ENCODE peak calls at places on chromosomes 12 and 14, in six cellular contexts. N, V, K, P, R and D are unnamed samples.

GRCh38 chr14:90556666-90557450 is 160.0 kb downstream of the CALM1 start:
- DNase-seq in N (no peak), K (no peak), R (peak; percentile 87), P (no peak), V (no peak), D (no peak)

GRCh38 chr12:20950248-20950647 is 139.7 kb downstream of the SLCO1B3 start:
- DNase-seq in K (peak; percentile 18), N (peak; percentile 35), P (no peak), R (peak; percentile 1), V (no peak), D (peak; percentile 0)

GRCh38 chr12:39144613-39145061 is 239.2 kb upstream of the CPNE8 start:
- DNase-seq in P (peak; percentile 23), V (no peak), R (no peak), K (no peak), N (no peak), D (no peak)

GRCh38 chr12:52561880-52562449 is 9.0 kb upstream of the KRT71 start:
- DNase-seq in K (peak; percentile 2), P (no peak), N (no peak), R (peak; percentile 19), V (no peak), D (no peak)

GRCh38 chr12:92030618-92031017 is 115.0 kb downstream of the BTG1 start:
- DNase-seq in N (peak; percentile 82), K (peak; percentile 61), P (peak; percentile 37), V (no peak), R (no peak), D (no peak)

GRCh38 chr12:119938049-119938667 is 50.9 kb upstream of the BICDL1 start:
- DNase-seq in N (peak; percentile 64), R (peak; percentile 76), V (peak; percentile 61), P (peak; percentile 42), K (peak; percentile 24), D (peak; percentile 73)

GRCh38 chr12:11067514-11067913 is 5.4 kb upstream of the TAS2R46 start:
- DNase-seq in P (peak; percentile 69), K (no peak), N (no peak), R (no peak), V (no peak), D (no peak)

GRCh38 chr12:63220921-63221320 is 69.9 kb upstream of the AVPR1A start:
- DNase-seq in R (no peak), K (no peak), P (no peak), N (no peak), V (no peak), D (no peak)

GRCh38 chr14:68791078-68791983 is 1.5 kb downstream of the ZFP36L1 start:
- DNase-seq in K (no peak), P (peak; percentile 29), N (no peak), R (no peak), V (peak; percentile 51), D (no peak)

GRCh38 chr12:79686171-79686570 is 4.6 kb downstream of the PAWR start:
- DNase-seq in V (no peak), P (no peak), N (no peak), K (no peak), R (no peak), D (no peak)

GRCh38 chr14:89215166-89215940 is 201.7 kb downstream of the FOXN3 start:
- DNase-seq in N (no peak), R (no peak), V (no peak), P (no peak), K (no peak), D (no peak)

GRCh38 chr12:115260807-115261161 is 576.8 kb upstream of the TBX3 start:
- DNase-seq in R (no peak), V (no peak), K (no peak), N (no peak), P (no peak), D (no peak)

GRCh38 chr12:4273651-4274395 is at the start of gene CCND2:
- DNase-seq in N (no peak), K (peak; percentile 51), V (peak; percentile 92), P (peak; percentile 97), R (peak; percentile 85), D (peak; percentile 91)

GRCh38 chr14:74879427-74880180 is 2.1 kb upstream of the DLST start:
- DNase-seq in V (no peak), N (no peak), K (no peak), R (no peak), P (no peak), D (no peak)

GRCh38 chr12:116882742-116883141 is 1.5 kb upstream of the HRK start:
- DNase-seq in N (peak; percentile 75), K (peak; percentile 22), V (no peak), P (no peak), R (no peak), D (no peak)

GRCh38 chr12:107404981-107405380 is 280.6 kb upstream of the PWP1 start:
- DNase-seq in N (peak; percentile 58), P (no peak), R (peak; percentile 22), K (peak; percentile 34), V (no peak), D (peak; percentile 26)

GRCh38 chr14:105927661-105928060 is 401.3 kb downstream of the TMEM121 start:
- DNase-seq in V (no peak), K (no peak), N (no peak), P (no peak), R (no peak), D (no peak)

GRCh38 chr14:85010186-85010585 is 519.8 kb upstream of the FLRT2 start:
- DNase-seq in V (no peak), K (no peak), R (no peak), N (no peak), P (no peak), D (no peak)

GRCh38 chr12:101368016-101368415 is 39.6 kb downstream of the ARL1 start:
- DNase-seq in K (no peak), P (no peak), V (no peak), R (no peak), N (no peak), D (no peak)

GRCh38 chr14:54374117-54374884 is 22.5 kb upstream of the CDKN3 start:
- DNase-seq in P (no peak), N (no peak), R (no peak), V (no peak), K (no peak), D (no peak)

GRCh38 chr12:65871865-65872645 is 47.8 kb downstream of the HMGA2 start:
- DNase-seq in K (no peak), P (no peak), N (no peak), R (no peak), V (no peak), D (no peak)

GRCh38 chr12:5189173-5189572 is 145.5 kb downstream of the KCNA5 start:
- DNase-seq in P (no peak), N (no peak), V (no peak), R (no peak), K (no peak), D (no peak)

GRCh38 chr12:112800183-112800582 is 8.6 kb downstream of the RPH3A start:
- DNase-seq in R (no peak), P (no peak), K (no peak), N (no peak), V (no peak), D (no peak)

DNA sequence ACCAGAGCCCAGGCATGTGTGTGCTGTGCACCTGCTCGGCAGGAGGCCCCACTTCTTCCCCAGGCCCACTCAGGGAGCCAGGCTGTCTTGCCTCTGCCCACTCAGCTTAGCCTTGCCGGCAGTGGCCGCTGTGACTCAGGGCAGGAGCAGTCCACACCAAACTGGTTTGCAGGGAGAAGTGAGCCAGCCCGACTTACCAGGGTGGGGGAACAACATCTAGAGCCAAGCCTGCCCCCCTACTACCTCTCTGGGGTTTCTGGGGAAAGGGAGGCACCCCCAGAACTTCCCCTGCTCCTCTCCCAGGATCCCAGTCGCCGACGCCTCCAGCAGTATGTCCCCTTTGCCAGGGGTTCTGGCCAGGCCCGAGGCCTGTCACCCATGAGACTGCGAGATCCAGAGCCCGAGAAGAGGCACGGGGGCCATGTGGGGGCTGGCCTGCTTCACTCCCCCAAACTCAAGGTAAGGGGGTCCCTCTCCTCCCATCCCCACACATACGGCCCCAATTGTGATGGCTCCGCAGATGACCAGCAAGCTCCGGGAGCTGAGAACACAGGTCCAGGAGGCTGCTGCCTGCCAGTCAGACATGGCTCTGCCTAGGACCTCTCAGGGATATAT is 3.0 kb downstream of the PLEKHG6 start:
- DNase-seq in P (no peak), N (no peak), V (no peak), R (no peak), K (no peak), D (no peak)
- TF ChIP-seq CTCF in P (no peak), N (no peak), V (no peak), R (no peak), K (peak; percentile 14), D (no peak)

DNA sequence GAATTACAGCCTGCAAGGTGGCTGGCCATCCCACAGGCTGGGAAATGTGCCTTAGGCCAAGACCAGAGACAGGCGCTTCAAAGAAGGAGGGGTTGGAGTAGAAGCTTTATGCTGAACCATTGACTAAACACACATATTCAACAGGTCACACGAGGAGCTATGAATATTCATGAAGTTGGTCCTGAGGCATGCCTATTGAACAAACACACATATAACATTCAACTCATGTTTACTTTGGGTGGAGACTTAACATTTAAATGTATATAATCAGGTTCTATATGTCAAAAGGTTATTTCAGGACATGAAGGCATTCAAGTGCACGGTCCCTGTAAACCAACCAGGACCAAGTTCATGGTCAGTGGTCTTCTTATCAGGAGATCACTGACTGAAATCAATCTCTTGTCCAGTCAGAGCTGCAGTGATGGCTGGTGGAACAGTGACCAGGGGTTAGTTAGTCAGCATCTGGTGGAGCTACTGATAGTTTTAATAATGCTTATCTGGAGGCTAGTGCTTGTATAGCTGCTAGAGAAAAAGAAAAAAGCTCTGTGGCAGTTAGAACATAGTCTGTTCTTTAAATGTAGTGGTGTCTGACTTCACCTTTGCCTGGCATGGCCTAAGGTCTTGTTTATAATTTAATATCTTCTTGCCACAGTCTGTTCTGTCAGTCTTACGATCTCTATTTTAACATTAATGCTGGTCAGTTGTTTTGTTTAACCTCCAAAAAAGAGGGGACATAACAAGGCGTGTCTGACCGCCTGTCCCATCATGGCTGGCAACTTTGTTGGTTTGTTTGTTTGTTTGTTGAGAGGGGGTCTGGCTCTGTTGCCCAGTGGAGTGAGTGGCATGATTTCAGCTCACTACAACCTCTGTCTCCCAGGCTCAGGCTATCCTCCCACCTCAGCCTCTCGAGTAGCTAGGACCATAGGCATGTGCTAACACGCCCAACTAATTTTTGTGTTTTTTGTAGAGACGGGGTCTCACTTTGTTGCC is 35.8 kb upstream of the ITPR2 start:
- DNase-seq in V (no peak), P (no peak), R (no peak), N (no peak), K (no peak), D (no peak)
- H3K27ac ChIP-seq in V (no peak overlapping the region), P (no peak overlapping the region), R (no peak overlapping the region), N (no peak overlapping the region), K (no peak overlapping the region), D (peak overlapping the region; percentile 90)

GRCh38 chr14:77615231-77616132 is 955 bp downstream of the SPTLC2 start:
- DNase-seq in K (no peak), P (no peak), V (no peak), R (no peak), N (peak; percentile 27), D (no peak)
- TF ChIP-seq CTCF in K (no peak), P (no peak), V (no peak), R (no peak), N (no peak), D (no peak)

GRCh38 chr12:46521145-46521544 is 148.6 kb upstream of the SLC38A2 start:
- DNase-seq in R (no peak), K (no peak), N (no peak), V (no peak), P (no peak), D (no peak)
- H3K27ac ChIP-seq in R (no peak overlapping the region), K (no peak overlapping the region), N (no peak overlapping the region), V (no peak overlapping the region), P (no peak overlapping the region), D (no peak overlapping the region)